ENCODE peak calls at places on chromosome 16, in ten cellular contexts. One of them, this sample, is unnamed.

GRCh38 chr16:85081765-85082164 is 30.5 kb downstream of the CIBAR2 start:
- DNase-seq in M059J: no peak
- DNase-seq in RWPE1: no peak
- DNase-seq in kidney glomerular epithelial cell: no peak
- DNase-seq in anterior cingulate cortex: no peak
- DNase-seq in mesendoderm: no peak
- DNase-seq in stimulated activated effector memory CD8-positive, alpha-beta T cell treated with anti-CD3 and anti-CD28 coated beads, Interleukin-12 subunit alpha, Interleukin-12 subunit beta, amount 100 ng/mL, for 72 hours: no peak
- DNase-seq in IMR-90: no peak
- DNase-seq in posterior cingulate gyrus: no peak
- DNase-seq in AG08395: no peak
- DNase-seq in this sample: no peak

GRCh38 chr16:88084881-88085280 is 133.6 kb downstream of the BANP start:
- DNase-seq in kidney glomerular epithelial cell: no peak
- DNase-seq in M059J: peak
- DNase-seq in anterior cingulate cortex: no peak
- DNase-seq in RWPE1: no peak
- DNase-seq in IMR-90: peak
- DNase-seq in stimulated activated effector memory CD8-positive, alpha-beta T cell treated with anti-CD3 and anti-CD28 coated beads, Interleukin-12 subunit alpha, Interleukin-12 subunit beta, amount 100 ng/mL, for 72 hours: no peak
- DNase-seq in AG08395: peak
- DNase-seq in mesendoderm: no peak
- DNase-seq in posterior cingulate gyrus: no peak
- DNase-seq in this sample: no peak

GRCh38 chr16:87702325-87702811 is 63.4 kb downstream of the KLHDC4 start:
- DNase-seq in kidney glomerular epithelial cell: no peak
- DNase-seq in stimulated activated effector memory CD8-positive, alpha-beta T cell treated with anti-CD3 and anti-CD28 coated beads, Interleukin-12 subunit alpha, Interleukin-12 subunit beta, amount 100 ng/mL, for 72 hours: peak
- DNase-seq in mesendoderm: peak
- DNase-seq in AG08395: peak
- DNase-seq in anterior cingulate cortex: no peak
- DNase-seq in IMR-90: peak
- DNase-seq in posterior cingulate gyrus: no peak
- DNase-seq in M059J: no peak
- DNase-seq in RWPE1: no peak
- DNase-seq in this sample: peak

GRCh38 chr16:85422374-85423185 is 190.5 kb upstream of the GSE1 start:
- DNase-seq in M059J: no peak
- DNase-seq in kidney glomerular epithelial cell: peak
- DNase-seq in mesendoderm: no peak
- DNase-seq in anterior cingulate cortex: no peak
- DNase-seq in IMR-90: no peak
- DNase-seq in posterior cingulate gyrus: no peak
- DNase-seq in AG08395: no peak
- DNase-seq in stimulated activated effector memory CD8-positive, alpha-beta T cell treated with anti-CD3 and anti-CD28 coated beads, Interleukin-12 subunit alpha, Interleukin-12 subunit beta, amount 100 ng/mL, for 72 hours: no peak
- DNase-seq in RWPE1: peak
- DNase-seq in this sample: no peak

GRCh38 chr16:27550582-27550920 is 607 bp downstream of the KATNIP start:
- DNase-seq in anterior cingulate cortex: no peak
- DNase-seq in mesendoderm: peak
- DNase-seq in AG08395: no peak
- DNase-seq in posterior cingulate gyrus: no peak
- DNase-seq in stimulated activated effector memory CD8-positive, alpha-beta T cell treated with anti-CD3 and anti-CD28 coated beads, Interleukin-12 subunit alpha, Interleukin-12 subunit beta, amount 100 ng/mL, for 72 hours: no peak
- DNase-seq in RWPE1: no peak
- DNase-seq in M059J: no peak
- DNase-seq in kidney glomerular epithelial cell: peak
- DNase-seq in IMR-90: no peak
- DNase-seq in this sample: no peak

GRCh38 chr16:12728471-12728870 is 75.2 kb downstream of the CPPED1 start:
- DNase-seq in M059J: peak
- DNase-seq in stimulated activated effector memory CD8-positive, alpha-beta T cell treated with anti-CD3 and anti-CD28 coated beads, Interleukin-12 subunit alpha, Interleukin-12 subunit beta, amount 100 ng/mL, for 72 hours: no peak
- DNase-seq in anterior cingulate cortex: no peak
- DNase-seq in posterior cingulate gyrus: no peak
- DNase-seq in AG08395: no peak
- DNase-seq in mesendoderm: peak
- DNase-seq in IMR-90: no peak
- DNase-seq in kidney glomerular epithelial cell: no peak
- DNase-seq in RWPE1: no peak
- DNase-seq in this sample: no peak

GRCh38 chr16:14538604-14539003 is 91.5 kb downstream of the PARN start:
- DNase-seq in mesendoderm: no peak
- DNase-seq in kidney glomerular epithelial cell: no peak
- DNase-seq in RWPE1: no peak
- DNase-seq in stimulated activated effector memory CD8-positive, alpha-beta T cell treated with anti-CD3 and anti-CD28 coated beads, Interleukin-12 subunit alpha, Interleukin-12 subunit beta, amount 100 ng/mL, for 72 hours: no peak
- DNase-seq in M059J: no peak
- DNase-seq in posterior cingulate gyrus: no peak
- DNase-seq in IMR-90: no peak
- DNase-seq in AG08395: no peak
- DNase-seq in anterior cingulate cortex: no peak
- DNase-seq in this sample: no peak

GRCh38 chr16:74455213-74455612 is 33.9 kb upstream of the CLEC18B start:
- DNase-seq in RWPE1: peak
- DNase-seq in posterior cingulate gyrus: no peak
- DNase-seq in kidney glomerular epithelial cell: no peak
- DNase-seq in anterior cingulate cortex: no peak
- DNase-seq in mesendoderm: no peak
- DNase-seq in AG08395: no peak
- DNase-seq in stimulated activated effector memory CD8-positive, alpha-beta T cell treated with anti-CD3 and anti-CD28 coated beads, Interleukin-12 subunit alpha, Interleukin-12 subunit beta, amount 100 ng/mL, for 72 hours: no peak
- DNase-seq in M059J: peak
- DNase-seq in IMR-90: peak
- DNase-seq in this sample: no peak

GRCh38 chr16:61879306-61879705 is 156.9 kb downstream of the CDH8 start:
- DNase-seq in M059J: no peak
- DNase-seq in IMR-90: no peak
- DNase-seq in mesendoderm: no peak
- DNase-seq in anterior cingulate cortex: no peak
- DNase-seq in kidney glomerular epithelial cell: no peak
- DNase-seq in posterior cingulate gyrus: no peak
- DNase-seq in stimulated activated effector memory CD8-positive, alpha-beta T cell treated with anti-CD3 and anti-CD28 coated beads, Interleukin-12 subunit alpha, Interleukin-12 subunit beta, amount 100 ng/mL, for 72 hours: no peak
- DNase-seq in RWPE1: no peak
- DNase-seq in AG08395: no peak
- DNase-seq in this sample: no peak

GRCh38 chr16:21263640-21264211 is 14.4 kb downstream of the CRYM start:
- DNase-seq in M059J: no peak
- DNase-seq in AG08395: peak
- DNase-seq in RWPE1: no peak
- DNase-seq in IMR-90: peak
- DNase-seq in mesendoderm: peak
- DNase-seq in anterior cingulate cortex: no peak
- DNase-seq in stimulated activated effector memory CD8-positive, alpha-beta T cell treated with anti-CD3 and anti-CD28 coated beads, Interleukin-12 subunit alpha, Interleukin-12 subunit beta, amount 100 ng/mL, for 72 hours: no peak
- DNase-seq in kidney glomerular epithelial cell: peak
- DNase-seq in posterior cingulate gyrus: no peak
- DNase-seq in this sample: peak

GRCh38 chr16:12507366-12507765 is 296.3 kb downstream of the CPPED1 start:
- DNase-seq in anterior cingulate cortex: no peak
- DNase-seq in M059J: peak
- DNase-seq in mesendoderm: no peak
- DNase-seq in kidney glomerular epithelial cell: no peak
- DNase-seq in posterior cingulate gyrus: no peak
- DNase-seq in AG08395: peak
- DNase-seq in IMR-90: peak
- DNase-seq in stimulated activated effector memory CD8-positive, alpha-beta T cell treated with anti-CD3 and anti-CD28 coated beads, Interleukin-12 subunit alpha, Interleukin-12 subunit beta, amount 100 ng/mL, for 72 hours: no peak
- DNase-seq in RWPE1: no peak
- DNase-seq in this sample: no peak

GRCh38 chr16:66286527-66286926 is 80.0 kb upstream of the CDH5 start:
- DNase-seq in RWPE1: no peak
- DNase-seq in anterior cingulate cortex: no peak
- DNase-seq in M059J: no peak
- DNase-seq in AG08395: no peak
- DNase-seq in kidney glomerular epithelial cell: no peak
- DNase-seq in mesendoderm: no peak
- DNase-seq in posterior cingulate gyrus: no peak
- DNase-seq in stimulated activated effector memory CD8-positive, alpha-beta T cell treated with anti-CD3 and anti-CD28 coated beads, Interleukin-12 subunit alpha, Interleukin-12 subunit beta, amount 100 ng/mL, for 72 hours: no peak
- DNase-seq in IMR-90: no peak
- DNase-seq in this sample: no peak

GRCh38 chr16:22188595-22189442 is 17.3 kb upstream of the EEF2K start:
- DNase-seq in M059J: peak
- DNase-seq in anterior cingulate cortex: peak
- DNase-seq in RWPE1: peak
- DNase-seq in posterior cingulate gyrus: peak
- DNase-seq in mesendoderm: peak
- DNase-seq in IMR-90: peak
- DNase-seq in AG08395: peak
- DNase-seq in stimulated activated effector memory CD8-positive, alpha-beta T cell treated with anti-CD3 and anti-CD28 coated beads, Interleukin-12 subunit alpha, Interleukin-12 subunit beta, amount 100 ng/mL, for 72 hours: peak
- DNase-seq in kidney glomerular epithelial cell: peak
- DNase-seq in this sample: peak

GRCh38 chr16:78675312-78675711 is 575.9 kb downstream of the WWOX start:
- DNase-seq in RWPE1: no peak
- DNase-seq in M059J: peak
- DNase-seq in mesendoderm: no peak
- DNase-seq in IMR-90: peak
- DNase-seq in posterior cingulate gyrus: no peak
- DNase-seq in anterior cingulate cortex: no peak
- DNase-seq in stimulated activated effector memory CD8-positive, alpha-beta T cell treated with anti-CD3 and anti-CD28 coated beads, Interleukin-12 subunit alpha, Interleukin-12 subunit beta, amount 100 ng/mL, for 72 hours: no peak
- DNase-seq in kidney glomerular epithelial cell: no peak
- DNase-seq in AG08395: peak
- DNase-seq in this sample: no peak

GRCh38 chr16:81975637-81976036 is 35.6 kb downstream of the SDR42E1 start:
- DNase-seq in M059J: no peak
- DNase-seq in RWPE1: no peak
- DNase-seq in mesendoderm: peak
- DNase-seq in kidney glomerular epithelial cell: no peak
- DNase-seq in IMR-90: no peak
- DNase-seq in anterior cingulate cortex: no peak
- DNase-seq in posterior cingulate gyrus: no peak
- DNase-seq in stimulated activated effector memory CD8-positive, alpha-beta T cell treated with anti-CD3 and anti-CD28 coated beads, Interleukin-12 subunit alpha, Interleukin-12 subunit beta, amount 100 ng/mL, for 72 hours: no peak
- DNase-seq in AG08395: no peak
- DNase-seq in this sample: no peak

GRCh38 chr16:17002557-17002956 is 468.2 kb downstream of the XYLT1 start:
- DNase-seq in posterior cingulate gyrus: no peak
- DNase-seq in anterior cingulate cortex: no peak
- DNase-seq in mesendoderm: no peak
- DNase-seq in kidney glomerular epithelial cell: no peak
- DNase-seq in AG08395: no peak
- DNase-seq in stimulated activated effector memory CD8-positive, alpha-beta T cell treated with anti-CD3 and anti-CD28 coated beads, Interleukin-12 subunit alpha, Interleukin-12 subunit beta, amount 100 ng/mL, for 72 hours: no peak
- DNase-seq in RWPE1: no peak
- DNase-seq in M059J: no peak
- DNase-seq in IMR-90: no peak
- DNase-seq in this sample: no peak

GRCh38 chr16:2987854-2988253 is 7.6 kb upstream of the PKMYT1 start:
- DNase-seq in IMR-90: no peak
- DNase-seq in kidney glomerular epithelial cell: no peak
- DNase-seq in AG08395: no peak
- DNase-seq in M059J: no peak
- DNase-seq in RWPE1: no peak
- DNase-seq in anterior cingulate cortex: no peak
- DNase-seq in posterior cingulate gyrus: no peak
- DNase-seq in mesendoderm: no peak
- DNase-seq in stimulated activated effector memory CD8-positive, alpha-beta T cell treated with anti-CD3 and anti-CD28 coated beads, Interleukin-12 subunit alpha, Interleukin-12 subunit beta, amount 100 ng/mL, for 72 hours: no peak
- DNase-seq in this sample: no peak

GRCh38 chr16:12440233-12440530 is 363.5 kb downstream of the CPPED1 start:
- DNase-seq in posterior cingulate gyrus: no peak
- DNase-seq in mesendoderm: no peak
- DNase-seq in AG08395: peak
- DNase-seq in kidney glomerular epithelial cell: no peak
- DNase-seq in M059J: no peak
- DNase-seq in IMR-90: peak
- DNase-seq in anterior cingulate cortex: no peak
- DNase-seq in RWPE1: no peak
- DNase-seq in stimulated activated effector memory CD8-positive, alpha-beta T cell treated with anti-CD3 and anti-CD28 coated beads, Interleukin-12 subunit alpha, Interleukin-12 subunit beta, amount 100 ng/mL, for 72 hours: no peak
- DNase-seq in this sample: no peak

GRCh38 chr16:86681440-86681838 is 103.1 kb downstream of the FOXL1 start:
- DNase-seq in IMR-90: no peak
- DNase-seq in M059J: peak
- DNase-seq in mesendoderm: no peak
- DNase-seq in stimulated activated effector memory CD8-positive, alpha-beta T cell treated with anti-CD3 and anti-CD28 coated beads, Interleukin-12 subunit alpha, Interleukin-12 subunit beta, amount 100 ng/mL, for 72 hours: no peak
- DNase-seq in anterior cingulate cortex: no peak
- DNase-seq in RWPE1: no peak
- DNase-seq in posterior cingulate gyrus: no peak
- DNase-seq in AG08395: no peak
- DNase-seq in kidney glomerular epithelial cell: no peak
- DNase-seq in this sample: no peak

GRCh38 chr16:27256861-27257260 is 11.7 kb downstream of the NSMCE1 start:
- DNase-seq in RWPE1: no peak
- DNase-seq in posterior cingulate gyrus: no peak
- DNase-seq in M059J: no peak
- DNase-seq in anterior cingulate cortex: no peak
- DNase-seq in stimulated activated effector memory CD8-positive, alpha-beta T cell treated with anti-CD3 and anti-CD28 coated beads, Interleukin-12 subunit alpha, Interleukin-12 subunit beta, amount 100 ng/mL, for 72 hours: no peak
- DNase-seq in AG08395: no peak
- DNase-seq in kidney glomerular epithelial cell: no peak
- DNase-seq in IMR-90: no peak
- DNase-seq in mesendoderm: no peak
- DNase-seq in this sample: no peak

This sample was measured in GM19239.